ENCODE peak calls at places on chromosome 13, in four cellular contexts. I is ELR, Z is stromal cell of bone marrow, V is iris pigment epithelial cell. F is an unnamed sample.

GRCh38 chr13:113875429-113875815 is 11.5 kb upstream of the GAS6 start:
- DNase-seq in I (no peak), Z (no peak), V (no peak), F (no peak)

GRCh38 chr13:41188584-41188983 is 5.8 kb downstream of the KBTBD7 start:
- DNase-seq in I (peak; percentile 84), Z (no peak), V (peak; percentile 77), F (no peak)

GRCh38 chr13:110305949-110306339 is 1.0 kb downstream of the COL4A1 start:
- DNase-seq in I (peak; percentile 55), Z (no peak), V (no peak), F (no peak)

GRCh38 chr13:50365683-50366391 is 350.6 kb downstream of the KCNRG start:
- DNase-seq in I (peak; percentile 19), Z (no peak), V (peak; percentile 23), F (no peak)

GRCh38 chr13:26019881-26020535 is 31.8 kb downstream of the SHISA2 start:
- DNase-seq in I (peak; percentile 59), Z (peak; percentile 25), V (peak; percentile 52), F (peak; percentile 59)

GRCh38 chr13:25468330-25469178 is 96.8 kb downstream of the ATP8A2 start:
- DNase-seq in I (peak; percentile 9), Z (no peak), V (no peak), F (no peak)

GRCh38 chr13:38543561-38543960 is 143.3 kb upstream of the FREM2 start:
- DNase-seq in I (no peak), Z (no peak), V (peak; percentile 46), F (no peak)

GRCh38 chr13:74550039-74550438 is 415.8 kb upstream of the KLF12 start:
- DNase-seq in I (no peak), Z (no peak), V (peak; percentile 7), F (no peak)

GRCh38 chr13:71378992-71379905 is 487.8 kb downstream of the DACH1 start:
- DNase-seq in I (peak; percentile 63), Z (no peak), V (peak; percentile 51), F (no peak)

GRCh38 chr13:98549006-98549727 is 27.7 kb downstream of the STK24 start:
- DNase-seq in I (peak; percentile 97), Z (peak; percentile 72), V (peak; percentile 98), F (peak; percentile 77)

GRCh38 chr13:79491715-79492114 is 10.8 kb downstream of the NDFIP2 start:
- DNase-seq in I (peak; percentile 48), Z (peak; percentile 68), V (peak; percentile 90), F (peak; percentile 31)